ENCODE peak calls at places on chromosomes 7 and 10, in six cellular contexts. V is HepG2, C is upper lobe of left lung, R is stomach, H is suprapubic skin, X is tibial nerve. S is an unnamed sample.

GRCh38 chr7:572668-573495 is 53.2 kb upstream of the PDGFA start:
- DNase-seq in V (no peak), C (no peak), R (no peak), H (no peak), X (no peak), S (no peak)

GRCh38 chr10:124290095-124290795 is 128.5 kb downstream of the OAT start:
- DNase-seq in V (no peak), C (peak), R (no peak), H (peak), X (no peak), S (peak)

GRCh38 chr7:55565693-55566092 is 6.6 kb downstream of the VOPP1 start:
- DNase-seq in V (peak), C (no peak), R (no peak), H (no peak), X (no peak), S (no peak)

GRCh38 chr7:149598721-149599308 is 101.2 kb upstream of the ZNF746 start:
- DNase-seq in V (peak), C (no peak), R (no peak), H (no peak), X (no peak), S (peak)

GRCh38 chr7:102146989-102147388 is 139.7 kb upstream of the SH2B2 start:
- DNase-seq in V (no peak), C (no peak), R (no peak), H (no peak), X (no peak), S (no peak)

GRCh38 chr10:97184971-97185325 is 811 bp downstream of the SLIT1 start:
- DNase-seq in V (no peak), C (no peak), R (no peak), H (no peak), X (no peak), S (no peak)

GRCh38 chr7:142774826-142775225 is 4.1 kb downstream of the PRSS2 start:
- DNase-seq in V (no peak), C (no peak), R (no peak), H (no peak), X (no peak), S (no peak)

GRCh38 chr7:22601028-22601795 is 101.2 kb upstream of the STEAP1B start:
- DNase-seq in V (no peak), C (no peak), R (no peak), H (no peak), X (no peak), S (no peak)

GRCh38 chr10:130341325-130341724 is 205.1 kb downstream of the GLRX3 start:
- DNase-seq in V (no peak), C (no peak), R (no peak), H (no peak), X (no peak), S (peak)

GRCh38 chr10:93915603-93916002 is 21.8 kb downstream of the SLC35G1 start:
- DNase-seq in V (no peak), C (no peak), R (no peak), H (no peak), X (no peak), S (no peak)

GRCh38 chr10:93917064-93917391 is 23.2 kb downstream of the SLC35G1 start:
- DNase-seq in V (no peak), C (no peak), R (peak), H (no peak), X (no peak), S (no peak)

GRCh38 chr10:93917814-93918213 is 24.0 kb downstream of the SLC35G1 start:
- DNase-seq in V (no peak), C (no peak), R (no peak), H (no peak), X (no peak), S (no peak)

GRCh38 chr10:93913706-93914105 is 19.9 kb downstream of the SLC35G1 start:
- DNase-seq in V (no peak), C (no peak), R (no peak), H (no peak), X (no peak), S (no peak)

DNA sequence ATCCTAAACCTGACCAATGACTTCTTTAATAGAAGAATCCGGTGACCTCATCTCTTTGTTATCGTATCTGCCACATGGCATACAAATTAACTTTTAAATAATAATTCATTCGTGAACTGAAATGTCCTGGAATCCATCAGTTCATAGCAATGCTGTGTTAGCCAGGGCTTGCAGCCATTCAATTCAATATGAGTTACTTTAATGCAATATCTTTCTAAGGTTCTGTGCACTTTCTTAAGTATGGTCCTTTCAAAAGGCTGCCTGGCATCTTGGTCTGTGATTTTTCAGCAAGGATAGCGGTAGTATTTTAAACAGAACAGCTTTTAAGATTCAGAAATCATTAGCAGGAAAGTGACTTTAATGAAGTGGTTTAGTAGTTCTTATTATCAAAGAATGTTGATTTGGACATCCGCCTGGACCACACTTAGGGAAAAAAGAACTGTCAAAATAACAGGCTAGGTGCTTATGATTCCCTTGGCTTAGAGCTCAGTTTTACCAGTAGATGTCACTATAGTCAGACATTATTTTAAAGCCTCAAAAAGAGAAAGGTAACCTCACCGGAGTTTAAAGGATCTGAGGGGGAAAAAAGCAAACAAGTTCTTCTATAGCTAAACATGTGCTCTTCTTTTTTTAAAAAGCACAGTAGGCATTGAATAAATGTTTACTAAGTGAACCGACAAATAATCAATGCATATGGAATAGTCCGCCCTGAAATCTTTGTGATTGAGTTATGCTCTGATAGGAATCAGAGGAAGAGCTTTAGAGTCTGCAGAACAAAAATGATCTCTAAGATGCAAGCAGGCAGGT is 22.7 kb downstream of the SLC35G1 start:
- DNase-seq in V (peak), C (no peak), R (no peak), H (no peak), X (no peak), S (no peak)
- TF ChIP-seq EP300 in V (no peak), C (no peak), R (no peak), H (no peak), X (no peak), S (no peak)

GRCh38 chr10:73774637-73775036 is 7.2 kb upstream of the CHCHD1 start:
- DNase-seq in V (peak), C (no peak), R (no peak), H (no peak), X (no peak), S (peak)

GRCh38 chr10:73772280-73773151 is 9.3 kb upstream of the CHCHD1 start:
- DNase-seq in V (peak), C (peak), R (peak), H (peak), X (peak), S (peak)

GRCh38 chr10:73771722-73772279 is 10.0 kb upstream of the CHCHD1 start:
- DNase-seq in V (peak), C (peak), R (peak), H (no peak), X (peak), S (peak)

GRCh38 chr10:73769396-73769795 is 12.5 kb upstream of the CHCHD1 start:
- DNase-seq in V (no peak), C (no peak), R (no peak), H (no peak), X (no peak), S (no peak)

GRCh38 chr10:73773152-73773879 is 8.5 kb upstream of the CHCHD1 start:
- DNase-seq in V (no peak), C (no peak), R (no peak), H (no peak), X (no peak), S (no peak)
- TF ChIP-seq POLR2A in V (no peak), C (no peak), R (no peak), H (no peak), X (no peak), S (no peak)

GRCh38 chr7:70669859-70670258 is 462.1 kb upstream of the GALNT17 start:
- DNase-seq in V (no peak), C (no peak), R (no peak), H (no peak), X (no peak), S (no peak)

GRCh38 chr7:70673833-70674232 is 458.1 kb upstream of the GALNT17 start:
- DNase-seq in V (no peak), C (no peak), R (no peak), H (no peak), X (no peak), S (no peak)

GRCh38 chr7:70674268-70675025 is 457.5 kb upstream of the GALNT17 start:
- DNase-seq in V (no peak), C (no peak), R (no peak), H (no peak), X (no peak), S (no peak)

GRCh38 chr7:70668606-70669358 is 463.2 kb upstream of the GALNT17 start:
- DNase-seq in V (no peak), C (peak), R (no peak), H (no peak), X (no peak), S (no peak)

DNA sequence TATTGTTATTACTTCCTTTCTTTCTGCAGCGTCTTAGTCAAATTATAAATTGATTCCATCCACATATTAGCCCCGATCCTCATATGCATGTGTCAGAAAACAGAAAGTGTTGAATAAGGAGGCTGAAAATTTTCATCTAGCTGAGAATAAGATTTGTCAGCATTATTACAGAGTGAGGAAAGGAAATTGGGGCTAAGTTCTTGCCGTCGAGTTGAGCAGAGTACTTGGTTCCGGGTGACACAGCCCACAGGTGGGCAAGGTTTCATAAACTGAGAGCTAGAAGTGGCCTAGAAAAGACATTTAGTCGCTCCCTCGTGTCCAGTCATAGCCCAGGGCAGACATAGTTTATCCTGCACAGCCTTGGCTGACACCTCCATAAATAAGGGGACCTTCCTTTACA is 461.7 kb upstream of the GALNT17 start:
- DNase-seq in V (no peak), C (no peak), R (no peak), H (no peak), X (no peak), S (no peak)
- TF ChIP-seq EP300 in V (no peak), C (no peak), R (no peak), H (no peak), X (no peak), S (no peak)

GRCh38 chr10:50624866-50625491 is 1.2 kb upstream of the SGMS1 start:
- DNase-seq in V (peak), C (peak), R (peak), H (peak), X (peak), S (peak)

GRCh38 chr10:50625663-50626062 is 1.9 kb upstream of the SGMS1 start:
- DNase-seq in V (no peak), C (no peak), R (no peak), H (no peak), X (no peak), S (peak)

GRCh38 chr10:50622497-50623298 is 1.1 kb downstream of the SGMS1 start:
- DNase-seq in V (no peak), C (peak), R (peak), H (peak), X (no peak), S (peak)

GRCh38 chr10:50623299-50624153 is at the start of gene SGMS1:
- DNase-seq in V (peak), C (peak), R (peak), H (peak), X (peak), S (peak)

GRCh38 chr10:50624154-50624865 is 554 bp upstream of the SGMS1 start:
- DNase-seq in V (peak), C (peak), R (peak), H (peak), X (peak), S (peak)
- TF ChIP-seq POLR2A in V (no peak), C (peak), R (no peak), H (peak), X (peak), S (no peak)

DNA sequence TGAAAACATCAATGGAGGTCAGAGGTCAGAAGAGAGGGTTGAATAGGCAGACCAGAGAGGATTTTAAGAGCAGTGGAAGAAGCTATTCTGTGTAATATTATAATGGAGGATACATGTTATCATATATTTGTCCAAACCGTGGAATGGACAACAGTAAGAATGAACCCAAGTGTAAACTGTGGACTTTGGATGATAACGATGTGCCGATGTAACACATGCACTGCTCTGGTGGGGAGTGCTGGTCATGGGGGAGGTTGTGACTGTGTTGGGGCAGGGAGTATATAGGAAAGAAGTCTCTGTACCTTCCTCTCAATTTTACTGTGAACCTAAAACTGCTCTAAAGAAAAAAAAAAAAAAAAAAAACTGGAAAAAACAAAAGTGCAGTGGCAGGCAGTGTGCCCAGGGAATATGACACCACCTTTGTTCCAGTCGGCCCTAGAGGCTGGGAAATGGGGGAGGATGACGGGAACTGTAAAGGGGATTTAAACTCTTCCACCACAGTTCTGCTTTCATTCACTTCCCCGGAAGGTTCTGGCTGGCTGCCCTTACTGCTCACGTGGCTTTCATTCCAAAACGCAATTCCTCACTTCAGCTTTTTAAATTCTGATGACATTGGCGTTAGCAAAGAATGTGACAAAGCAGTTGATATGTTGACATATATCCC is 113.7 kb upstream of the ANKRD1 start:
- DNase-seq in V (peak), C (peak), R (peak), H (no peak), X (peak), S (no peak)
- TF ChIP-seq EP300 in V (no peak), C (no peak), R (no peak), H (no peak), X (peak), S (no peak)

S was measured in K562.